ENCODE peak calls at places on chromosomes 6 and 20, in nine cellular contexts. One of them, this sample, is unnamed.

GRCh38 chr6:160667854-160668481 is 3.9 kb upstream of the LPA start:
- DNase-seq in left colon: peak; percentile 18
- DNase-seq in HuH-7.5: peak; percentile 43
- DNase-seq in ELR: peak; percentile 3
- DNase-seq in T-helper 9 cell: peak; percentile 6
- DNase-seq in central memory CD4-positive, alpha-beta T cell: peak; percentile 13
- DNase-seq in Peyer's patch: no peak
- DNase-seq in GM06990: peak; percentile 12
- DNase-seq in foreskin fibroblast: no peak
- DNase-seq in this sample: peak; percentile 44

GRCh38 chr20:56069016-56069415 is 63.7 kb upstream of the CBLN4 start:
- DNase-seq in left colon: no peak
- DNase-seq in HuH-7.5: no peak
- DNase-seq in ELR: no peak
- DNase-seq in T-helper 9 cell: no peak
- DNase-seq in central memory CD4-positive, alpha-beta T cell: no peak
- DNase-seq in Peyer's patch: no peak
- DNase-seq in GM06990: no peak
- DNase-seq in foreskin fibroblast: no peak
- DNase-seq in this sample: no peak

GRCh38 chr20:17647391-17648305 is 34.4 kb downstream of the RRBP1 start:
- DNase-seq in left colon: no peak
- DNase-seq in HuH-7.5: no peak
- DNase-seq in ELR: no peak
- DNase-seq in T-helper 9 cell: no peak
- DNase-seq in central memory CD4-positive, alpha-beta T cell: no peak
- DNase-seq in Peyer's patch: no peak
- DNase-seq in GM06990: no peak
- DNase-seq in foreskin fibroblast: no peak
- DNase-seq in this sample: no peak

GRCh38 chr6:94862116-94862515 is 715.2 kb upstream of the MANEA start:
- DNase-seq in left colon: no peak
- DNase-seq in HuH-7.5: no peak
- DNase-seq in ELR: no peak
- DNase-seq in T-helper 9 cell: no peak
- DNase-seq in central memory CD4-positive, alpha-beta T cell: no peak
- DNase-seq in Peyer's patch: no peak
- DNase-seq in GM06990: no peak
- DNase-seq in foreskin fibroblast: no peak
- DNase-seq in this sample: no peak

GRCh38 chr20:59816146-59816743 is 117.2 kb downstream of the SYCP2 start:
- DNase-seq in left colon: no peak
- DNase-seq in HuH-7.5: no peak
- DNase-seq in ELR: no peak
- DNase-seq in T-helper 9 cell: no peak
- DNase-seq in central memory CD4-positive, alpha-beta T cell: no peak
- DNase-seq in Peyer's patch: no peak
- DNase-seq in GM06990: no peak
- DNase-seq in foreskin fibroblast: no peak
- DNase-seq in this sample: no peak

GRCh38 chr20:46021361-46022359 is 7.4 kb upstream of the SLC12A5 start:
- DNase-seq in left colon: peak; percentile 37
- DNase-seq in HuH-7.5: peak; percentile 73
- DNase-seq in ELR: peak; percentile 50
- DNase-seq in T-helper 9 cell: peak; percentile 32
- DNase-seq in central memory CD4-positive, alpha-beta T cell: no peak
- DNase-seq in Peyer's patch: peak; percentile 25
- DNase-seq in GM06990: peak; percentile 73
- DNase-seq in foreskin fibroblast: peak; percentile 33
- DNase-seq in this sample: peak; percentile 86

GRCh38 chr20:3045042-3045815 is 623 bp upstream of the MRPS26 start:
- DNase-seq in left colon: peak; percentile 82
- DNase-seq in HuH-7.5: peak; percentile 89
- DNase-seq in ELR: peak; percentile 78
- DNase-seq in T-helper 9 cell: peak; percentile 28
- DNase-seq in central memory CD4-positive, alpha-beta T cell: peak; percentile 21
- DNase-seq in Peyer's patch: peak; percentile 81
- DNase-seq in GM06990: no peak
- DNase-seq in foreskin fibroblast: peak; percentile 83
- DNase-seq in this sample: peak; percentile 87

GRCh38 chr6:137989696-137990095 is 117.5 kb downstream of the PERP start:
- DNase-seq in left colon: no peak
- DNase-seq in HuH-7.5: no peak
- DNase-seq in ELR: peak; percentile 11
- DNase-seq in T-helper 9 cell: no peak
- DNase-seq in central memory CD4-positive, alpha-beta T cell: no peak
- DNase-seq in Peyer's patch: no peak
- DNase-seq in GM06990: no peak
- DNase-seq in foreskin fibroblast: peak; percentile 22
- DNase-seq in this sample: no peak

GRCh38 chr6:27295301-27296079 is 16.6 kb downstream of the POM121L2 start:
- DNase-seq in left colon: no peak
- DNase-seq in HuH-7.5: no peak
- DNase-seq in ELR: peak; percentile 89
- DNase-seq in T-helper 9 cell: no peak
- DNase-seq in central memory CD4-positive, alpha-beta T cell: no peak
- DNase-seq in Peyer's patch: no peak
- DNase-seq in GM06990: no peak
- DNase-seq in foreskin fibroblast: peak; percentile 89
- DNase-seq in this sample: no peak

GRCh38 chr6:84449220-84449619 is 221.8 kb upstream of the CEP162 start:
- DNase-seq in left colon: no peak
- DNase-seq in HuH-7.5: peak; percentile 8
- DNase-seq in ELR: no peak
- DNase-seq in T-helper 9 cell: no peak
- DNase-seq in central memory CD4-positive, alpha-beta T cell: no peak
- DNase-seq in Peyer's patch: no peak
- DNase-seq in GM06990: no peak
- DNase-seq in foreskin fibroblast: peak; percentile 65
- DNase-seq in this sample: no peak

GRCh38 chr20:59121714-59122376 is 41.8 kb upstream of the ZNF831 start:
- DNase-seq in left colon: no peak
- DNase-seq in HuH-7.5: no peak
- DNase-seq in ELR: no peak
- DNase-seq in T-helper 9 cell: no peak
- DNase-seq in central memory CD4-positive, alpha-beta T cell: peak; percentile 62
- DNase-seq in Peyer's patch: no peak
- DNase-seq in GM06990: no peak
- DNase-seq in foreskin fibroblast: no peak
- DNase-seq in this sample: no peak

GRCh38 chr6:6806793-6807518 is 218.4 kb downstream of the LY86 start:
- DNase-seq in left colon: no peak
- DNase-seq in HuH-7.5: no peak
- DNase-seq in ELR: no peak
- DNase-seq in T-helper 9 cell: no peak
- DNase-seq in central memory CD4-positive, alpha-beta T cell: no peak
- DNase-seq in Peyer's patch: no peak
- DNase-seq in GM06990: no peak
- DNase-seq in foreskin fibroblast: no peak
- DNase-seq in this sample: no peak

GRCh38 chr20:8267009-8267408 is 134.9 kb downstream of the PLCB1 start:
- DNase-seq in left colon: no peak
- DNase-seq in HuH-7.5: no peak
- DNase-seq in ELR: no peak
- DNase-seq in T-helper 9 cell: no peak
- DNase-seq in central memory CD4-positive, alpha-beta T cell: no peak
- DNase-seq in Peyer's patch: no peak
- DNase-seq in GM06990: no peak
- DNase-seq in foreskin fibroblast: no peak
- DNase-seq in this sample: no peak

GRCh38 chr20:4017051-4017702 is 1.8 kb upstream of the RNF24 start:
- DNase-seq in left colon: no peak
- DNase-seq in HuH-7.5: no peak
- DNase-seq in ELR: no peak
- DNase-seq in T-helper 9 cell: no peak
- DNase-seq in central memory CD4-positive, alpha-beta T cell: no peak
- DNase-seq in Peyer's patch: no peak
- DNase-seq in GM06990: no peak
- DNase-seq in foreskin fibroblast: no peak
- DNase-seq in this sample: no peak

GRCh38 chr20:32707691-32708581 is 34.2 kb upstream of the C20orf203 start:
- DNase-seq in left colon: no peak
- DNase-seq in HuH-7.5: no peak
- DNase-seq in ELR: peak; percentile 87
- DNase-seq in T-helper 9 cell: no peak
- DNase-seq in central memory CD4-positive, alpha-beta T cell: no peak
- DNase-seq in Peyer's patch: no peak
- DNase-seq in GM06990: no peak
- DNase-seq in foreskin fibroblast: peak; percentile 67
- DNase-seq in this sample: no peak

GRCh38 chr6:137550527-137550926 is 56.3 kb upstream of the OLIG3 start:
- DNase-seq in left colon: no peak
- DNase-seq in HuH-7.5: no peak
- DNase-seq in ELR: no peak
- DNase-seq in T-helper 9 cell: no peak
- DNase-seq in central memory CD4-positive, alpha-beta T cell: no peak
- DNase-seq in Peyer's patch: no peak
- DNase-seq in GM06990: no peak
- DNase-seq in foreskin fibroblast: no peak
- DNase-seq in this sample: no peak

GRCh38 chr6:127341471-127342202 is 1.8 kb downstream of the ECHDC1 start:
- DNase-seq in left colon: no peak
- DNase-seq in HuH-7.5: no peak
- DNase-seq in ELR: no peak
- DNase-seq in T-helper 9 cell: no peak
- DNase-seq in central memory CD4-positive, alpha-beta T cell: no peak
- DNase-seq in Peyer's patch: peak; percentile 26
- DNase-seq in GM06990: peak; percentile 36
- DNase-seq in foreskin fibroblast: no peak
- DNase-seq in this sample: peak; percentile 22

GRCh38 chr6:143079325-143079640 is 18.6 kb downstream of the AIG1 start:
- DNase-seq in left colon: no peak
- DNase-seq in HuH-7.5: no peak
- DNase-seq in ELR: no peak
- DNase-seq in T-helper 9 cell: no peak
- DNase-seq in central memory CD4-positive, alpha-beta T cell: no peak
- DNase-seq in Peyer's patch: no peak
- DNase-seq in GM06990: no peak
- DNase-seq in foreskin fibroblast: no peak
- DNase-seq in this sample: no peak

GRCh38 chr6:143514996-143515760 is 3.7 kb upstream of the FUCA2 start:
- DNase-seq in left colon: no peak
- DNase-seq in HuH-7.5: no peak
- DNase-seq in ELR: no peak
- DNase-seq in T-helper 9 cell: no peak
- DNase-seq in central memory CD4-positive, alpha-beta T cell: no peak
- DNase-seq in Peyer's patch: no peak
- DNase-seq in GM06990: no peak
- DNase-seq in foreskin fibroblast: peak; percentile 78
- DNase-seq in this sample: no peak

GRCh38 chr6:38603966-38604365 is 35.8 kb downstream of the BTBD9 start:
- DNase-seq in left colon: no peak
- DNase-seq in HuH-7.5: no peak
- DNase-seq in ELR: no peak
- DNase-seq in T-helper 9 cell: no peak
- DNase-seq in central memory CD4-positive, alpha-beta T cell: no peak
- DNase-seq in Peyer's patch: no peak
- DNase-seq in GM06990: no peak
- DNase-seq in foreskin fibroblast: no peak
- DNase-seq in this sample: no peak

GRCh38 chr6:127933852-127934840 is 33.3 kb upstream of the THEMIS start:
- DNase-seq in left colon: no peak
- DNase-seq in HuH-7.5: no peak
- DNase-seq in ELR: no peak
- DNase-seq in T-helper 9 cell: no peak
- DNase-seq in central memory CD4-positive, alpha-beta T cell: peak; percentile 68
- DNase-seq in Peyer's patch: no peak
- DNase-seq in GM06990: no peak
- DNase-seq in foreskin fibroblast: no peak
- DNase-seq in this sample: no peak

GRCh38 chr20:34010405-34010895 is 16.7 kb downstream of the RALY start:
- DNase-seq in left colon: no peak
- DNase-seq in HuH-7.5: no peak
- DNase-seq in ELR: no peak
- DNase-seq in T-helper 9 cell: no peak
- DNase-seq in central memory CD4-positive, alpha-beta T cell: no peak
- DNase-seq in Peyer's patch: no peak
- DNase-seq in GM06990: no peak
- DNase-seq in foreskin fibroblast: no peak
- DNase-seq in this sample: no peak

GRCh38 chr20:22825546-22825945 is 209.6 kb upstream of the SSTR4 start:
- DNase-seq in left colon: no peak
- DNase-seq in HuH-7.5: no peak
- DNase-seq in ELR: no peak
- DNase-seq in T-helper 9 cell: no peak
- DNase-seq in central memory CD4-positive, alpha-beta T cell: no peak
- DNase-seq in Peyer's patch: no peak
- DNase-seq in GM06990: no peak
- DNase-seq in foreskin fibroblast: no peak
- DNase-seq in this sample: no peak

GRCh38 chr20:13839421-13840092 is 54.7 kb downstream of the NDUFAF5 start:
- DNase-seq in left colon: no peak
- DNase-seq in HuH-7.5: no peak
- DNase-seq in ELR: peak; percentile 45
- DNase-seq in T-helper 9 cell: no peak
- DNase-seq in central memory CD4-positive, alpha-beta T cell: no peak
- DNase-seq in Peyer's patch: no peak
- DNase-seq in GM06990: no peak
- DNase-seq in foreskin fibroblast: peak; percentile 86
- DNase-seq in this sample: no peak